ENCODE peak calls at places on chromosome 1, in six cellular contexts. O is Caco-2, I is astrocyte of the spinal cord, R is uterus, G is fibroblast of lung, J is choroid plexus epithelial cell. D is an unnamed sample.

GRCh38 chr1:20167126-20167525 is 18.8 kb upstream of the UBXN10 start:
- DNase-seq in G (no peak), R (no peak), J (no peak), I (no peak), O (no peak), D (no peak)

GRCh38 chr1:109901508-109902145 is 9.0 kb upstream of the CSF1 start:
- DNase-seq in J (no peak), G (no peak), O (no peak), R (no peak), I (no peak), D (no peak)

GRCh38 chr1:69246721-69247120 is 321.0 kb upstream of the LRRC7 start:
- DNase-seq in I (no peak), R (no peak), G (peak; percentile 1), J (peak; percentile 25), O (no peak), D (peak; percentile 3)

GRCh38 chr1:3130268-3130667 is 61.3 kb downstream of the PRDM16 start:
- DNase-seq in O (no peak), I (no peak), J (no peak), G (no peak), R (no peak), D (no peak)

GRCh38 chr1:17212487-17213121 is 7.7 kb downstream of the PADI1 start:
- DNase-seq in J (peak; percentile 81), R (no peak), I (peak; percentile 75), O (no peak), G (peak; percentile 77), D (peak; percentile 83)

GRCh38 chr1:30908886-30909777 is 574 bp upstream of the SDC3 start:
- DNase-seq in I (no peak), J (no peak), O (no peak), G (no peak), R (peak; percentile 24), D (no peak)

GRCh38 chr1:109622895-109623294 is 3.3 kb downstream of the AMPD2 start:
- DNase-seq in O (no peak), R (no peak), J (no peak), I (no peak), G (no peak), D (no peak)

GRCh38 chr1:203275656-203276272 is 29.6 kb upstream of the BTG2 start:
- DNase-seq in I (no peak), G (no peak), J (no peak), R (peak; percentile 24), O (no peak), D (no peak)

GRCh38 chr1:68459796-68460195 is 10.0 kb upstream of the RPE65 start:
- DNase-seq in O (no peak), G (peak; percentile 37), R (no peak), J (peak; percentile 23), I (peak; percentile 22), D (peak; percentile 33)

GRCh38 chr1:94919241-94920030 is 7.5 kb downstream of the CNN3 start:
- DNase-seq in G (no peak), J (no peak), O (no peak), R (no peak), I (no peak), D (no peak)

GRCh38 chr1:55720243-55720642 is 505.1 kb upstream of the USP24 start:
- DNase-seq in O (no peak), I (no peak), R (no peak), G (peak; percentile 72), J (no peak), D (no peak)

GRCh38 chr1:109361649-109362048 is 36.1 kb downstream of the SORT1 start:
- DNase-seq in R (no peak), I (peak; percentile 60), J (no peak), G (peak; percentile 52), O (no peak), D (peak; percentile 27)

GRCh38 chr1:91613594-91613993 is 112.9 kb downstream of the CDC7 start:
- DNase-seq in R (no peak), I (no peak), J (no peak), G (peak; percentile 17), O (peak; percentile 76), D (no peak)

GRCh38 chr1:33248244-33248643 is 8.0 kb upstream of the ZNF362 start:
- DNase-seq in R (no peak), J (no peak), I (no peak), O (no peak), G (no peak), D (no peak)

GRCh38 chr1:58815069-58815679 is 31.3 kb upstream of the JUN start:
- DNase-seq in R (peak; percentile 85), J (peak; percentile 96), G (peak; percentile 90), O (peak; percentile 87), I (peak; percentile 96), D (peak; percentile 91)

GRCh38 chr1:200410566-200410878 is 686 bp upstream of the ZNF281 start:
- DNase-seq in I (peak; percentile 20), G (no peak), J (peak; percentile 8), R (no peak), O (peak; percentile 57), D (no peak)

GRCh38 chr1:9593492-9594465 is 5.1 kb downstream of the TMEM201 start:
- DNase-seq in R (peak; percentile 48), G (peak; percentile 49), I (peak; percentile 68), J (peak; percentile 73), O (no peak), D (peak; percentile 74)
- TF ChIP-seq CTCF in R (no peak), G (no peak), I (no peak), J (peak; percentile 5), O (no peak), D (no peak)

GRCh38 chr1:226679303-226679702 is 59.8 kb downstream of the ITPKB start:
- DNase-seq in I (no peak), O (no peak), J (no peak), G (no peak), R (no peak), D (no peak)
- H3K4me3 ChIP-seq in I (no peak overlapping the region), O (no peak overlapping the region), J (no peak overlapping the region), G (no peak overlapping the region), R (no peak overlapping the region), D (no peak overlapping the region)

GRCh38 chr1:46535063-46535462 is 16.4 kb downstream of the KNCN start:
- DNase-seq in G (no peak), J (no peak), O (peak; percentile 62), I (no peak), R (no peak), D (no peak)
- TF ChIP-seq CTCF in G (peak; percentile 14), J (peak; percentile 39), O (peak; percentile 74), I (peak; percentile 43), R (no peak), D (peak; percentile 50)

DNA sequence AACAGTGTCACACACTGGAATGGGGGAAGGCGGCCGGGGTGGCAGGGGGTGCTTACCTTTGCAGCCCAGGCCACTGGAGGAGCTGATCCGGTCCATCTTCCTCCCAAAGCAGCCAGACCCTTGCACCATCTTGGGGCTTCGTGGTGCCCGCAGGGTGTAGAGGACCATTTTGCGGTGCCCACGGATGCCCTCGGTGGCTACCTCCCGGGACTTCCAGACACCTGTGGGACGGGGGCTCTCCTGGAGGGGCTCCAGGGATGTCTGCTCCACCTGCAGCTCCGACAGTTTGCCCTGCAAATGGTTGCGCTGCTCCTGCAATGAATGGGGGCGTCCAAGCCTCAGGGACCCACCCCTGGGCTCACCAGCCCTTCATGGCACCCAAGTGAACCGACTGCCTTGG is 587 bp downstream of the NPPB start:
- DNase-seq in I (no peak), G (no peak), J (no peak), O (no peak), R (no peak), D (no peak)
- H3K4me3 ChIP-seq in I (no peak overlapping the region), G (no peak overlapping the region), J (no peak overlapping the region), O (no peak overlapping the region), R (no peak overlapping the region), D (no peak overlapping the region)

GRCh38 chr1:170929835-170930554 is 5.3 kb upstream of the MROH9 start:
- DNase-seq in I (peak; percentile 66), R (peak; percentile 35), J (peak; percentile 79), O (no peak), G (peak; percentile 73), D (peak; percentile 73)
- TF ChIP-seq CTCF in I (peak; percentile 75), R (peak; percentile 56), J (peak; percentile 77), O (peak; percentile 74), G (peak; percentile 70), D (peak; percentile 80)

GRCh38 chr1:152459596-152460528 is 45.8 kb upstream of the CRNN start:
- DNase-seq in I (peak; percentile 62), G (peak; percentile 64), R (peak; percentile 28), O (peak; percentile 63), J (peak; percentile 79), D (peak; percentile 78)

GRCh38 chr1:152462636-152463035 is 48.0 kb upstream of the LCE5A start:
- DNase-seq in O (no peak), I (no peak), J (no peak), G (no peak), R (no peak), D (no peak)

GRCh38 chr1:152461544-152461943 is 47.5 kb upstream of the CRNN start:
- DNase-seq in J (peak; percentile 73), R (peak; percentile 18), O (peak; percentile 47), G (peak; percentile 46), I (peak; percentile 56), D (peak; percentile 75)

GRCh38 chr1:152458384-152459185 is 44.5 kb upstream of the CRNN start:
- DNase-seq in J (peak; percentile 87), I (peak; percentile 75), G (peak; percentile 72), O (peak; percentile 67), R (peak; percentile 55), D (peak; percentile 87)

GRCh38 chr1:152460529-152460899 is 46.5 kb upstream of the CRNN start:
- DNase-seq in J (no peak), R (no peak), G (no peak), I (no peak), O (no peak), D (no peak)
- H3K4me3 ChIP-seq in J (no peak overlapping the region), R (no peak overlapping the region), G (no peak overlapping the region), I (no peak overlapping the region), O (no peak overlapping the region), D (no peak overlapping the region)

DNA sequence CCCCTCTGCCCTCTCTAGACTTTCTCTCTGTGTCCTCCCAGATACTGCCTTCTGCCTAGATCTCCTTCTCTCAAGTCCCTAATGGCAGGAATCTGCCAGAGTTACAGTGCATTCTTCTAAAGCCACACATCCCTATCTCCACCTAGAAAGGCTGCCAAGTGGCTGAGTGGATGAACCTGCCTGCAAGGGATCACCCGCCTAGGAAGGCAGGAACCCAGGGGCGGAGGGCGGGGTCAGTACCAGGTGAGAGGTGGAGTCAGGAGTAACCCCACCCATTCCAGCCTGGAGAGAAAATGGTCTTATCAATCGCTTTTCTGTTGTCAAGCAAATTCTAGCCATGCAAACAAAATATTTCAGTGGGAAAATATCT is 60.8 kb downstream of the BCAR3 start:
- DNase-seq in J (no peak), O (peak; percentile 45), I (no peak), R (no peak), G (no peak), D (no peak)
- TF ChIP-seq CTCF in J (no peak), O (no peak), I (no peak), R (no peak), G (no peak), D (no peak)

D was measured in fibroblast of pulmonary artery.